ENCODE peak calls at places on chromosomes 1 and 21, in eight cellular contexts. G is EL, I is upper lobe of left lung, T is T47D, O is aorta, A is stomach, U is GM12865, C is T-helper 9 cell. D is an unnamed sample.

GRCh38 chr1:17717595-17717994 is 37.5 kb upstream of the ACTL8 start:
- DNase-seq in G (no peak), I (no peak), T (no peak), O (no peak), A (no peak), U (no peak), C (no peak), D (no peak)

GRCh38 chr1:169106921-169107672 is 607 bp downstream of the ATP1B1 start:
- DNase-seq in G (peak; percentile 47), I (no peak), T (no peak), O (no peak), A (no peak), U (no peak), C (no peak), D (no peak)

GRCh38 chr1:229004227-229004833 is 266.6 kb upstream of the RAB4A start:
- DNase-seq in G (no peak), I (no peak), T (no peak), O (no peak), A (no peak), U (no peak), C (no peak), D (no peak)

GRCh38 chr1:213369465-213369864 is 318.4 kb downstream of the RPS6KC1 start:
- DNase-seq in G (no peak), I (no peak), T (no peak), O (no peak), A (no peak), U (no peak), C (no peak), D (no peak)

GRCh38 chr1:150262388-150263320 is 5.1 kb downstream of the CA14 start:
- DNase-seq in G (no peak), I (no peak), T (no peak), O (no peak), A (no peak), U (no peak), C (no peak), D (no peak)

GRCh38 chr1:200154069-200154767 is 126.7 kb downstream of the NR5A2 start:
- DNase-seq in G (peak; percentile 4), I (peak; percentile 44), T (no peak), O (no peak), A (no peak), U (peak; percentile 90), C (peak; percentile 12), D (peak; percentile 68)

GRCh38 chr1:8560611-8561544 is 243.0 kb downstream of the SLC45A1 start:
- DNase-seq in G (peak; percentile 38), I (no peak), T (peak; percentile 7), O (no peak), A (no peak), U (peak; percentile 64), C (peak; percentile 3), D (peak; percentile 30)

GRCh38 chr1:177959793-177960515 is 9.9 kb downstream of the SEC16B start:
- DNase-seq in G (peak; percentile 31), I (no peak), T (peak; percentile 35), O (no peak), A (no peak), U (no peak), C (no peak), D (no peak)

GRCh38 chr1:54125671-54126070 is 27.1 kb downstream of the CDCP2 start:
- DNase-seq in G (peak; percentile 14), I (peak; percentile 28), T (no peak), O (no peak), A (peak; percentile 63), U (no peak), C (no peak), D (no peak)

GRCh38 chr1:203127672-203128611 is at the start of gene ADORA1:
- DNase-seq in G (peak; percentile 70), I (peak; percentile 71), T (peak; percentile 88), O (peak; percentile 88), A (peak; percentile 74), U (no peak), C (no peak), D (no peak)

GRCh38 chr1:33000427-33001026 is 35.9 kb upstream of the RNF19B start:
- DNase-seq in G (no peak), I (no peak), T (no peak), O (no peak), A (no peak), U (no peak), C (no peak), D (no peak)

GRCh38 chr1:245434285-245434684 is 279.5 kb downstream of the KIF26B start:
- DNase-seq in G (no peak), I (no peak), T (no peak), O (no peak), A (no peak), U (no peak), C (no peak), D (no peak)

GRCh38 chr1:64469614-64469976 is 334 bp upstream of the CACHD1 start:
- DNase-seq in G (peak; percentile 54), I (peak; percentile 34), T (peak; percentile 26), O (no peak), A (peak; percentile 28), U (no peak), C (no peak), D (no peak)

GRCh38 chr1:110672001-110672752 is 2.6 kb downstream of the KCNA3 start:
- DNase-seq in G (peak; percentile 3), I (peak; percentile 27), T (no peak), O (no peak), A (no peak), U (peak; percentile 85), C (peak; percentile 63), D (peak; percentile 20)

GRCh38 chr1:4176841-4177240 is 276.8 kb upstream of the C1orf174 start:
- DNase-seq in G (no peak), I (no peak), T (no peak), O (no peak), A (no peak), U (no peak), C (no peak), D (no peak)

GRCh38 chr1:110235839-110236682 is 25.9 kb downstream of the KCNC4 start:
- DNase-seq in G (peak; percentile 96), I (no peak), T (peak; percentile 15), O (no peak), A (no peak), U (peak; percentile 30), C (no peak), D (no peak)

GRCh38 chr1:56106551-56107277 is 472.6 kb downstream of the PLPP3 start:
- DNase-seq in G (no peak), I (no peak), T (no peak), O (no peak), A (no peak), U (peak; percentile 62), C (no peak), D (no peak)

GRCh38 chr1:35927472-35927871 is 3.4 kb upstream of the AGO3 start:
- DNase-seq in G (no peak), I (no peak), T (no peak), O (no peak), A (no peak), U (no peak), C (no peak), D (no peak)

GRCh38 chr1:3598051-3598471 is 13.2 kb downstream of the MEGF6 start:
- DNase-seq in G (no peak), I (peak; percentile 71), T (no peak), O (no peak), A (no peak), U (peak; percentile 35), C (no peak), D (no peak)

GRCh38 chr1:214563881-214564280 is 12.5 kb upstream of the PTPN14 start:
- DNase-seq in G (peak; percentile 48), I (no peak), T (no peak), O (no peak), A (no peak), U (no peak), C (no peak), D (no peak)

GRCh38 chr1:27392778-27393635 is 585 bp downstream of the GPR3 start:
- DNase-seq in G (no peak), I (no peak), T (no peak), O (no peak), A (no peak), U (no peak), C (no peak), D (no peak)

GRCh38 chr1:86448670-86449069 is 20.1 kb upstream of the CLCA1 start:
- DNase-seq in G (no peak), I (no peak), T (no peak), O (no peak), A (no peak), U (no peak), C (no peak), D (no peak)

GRCh38 chr1:177912991-177913390 is 56.9 kb downstream of the SEC16B start:
- DNase-seq in G (no peak), I (no peak), T (no peak), O (no peak), A (peak; percentile 88), U (no peak), C (no peak), D (no peak)

GRCh38 chr1:109615879-109616278 is 3.5 kb downstream of the GNAT2 start:
- DNase-seq in G (no peak), I (peak; percentile 71), T (no peak), O (no peak), A (no peak), U (no peak), C (no peak), D (peak; percentile 31)

GRCh38 chr1:185574139-185574835 is 159.9 kb upstream of the HMCN1 start:
- DNase-seq in G (peak; percentile 20), I (no peak), T (no peak), O (no peak), A (no peak), U (no peak), C (no peak), D (no peak)

GRCh38 chr21:38771536-38771935 is 34.2 kb upstream of the ETS2 start:
- DNase-seq in G (peak; percentile 31), I (no peak), T (no peak), O (no peak), A (no peak), U (no peak), C (no peak), D (no peak)

GRCh38 chr1:163168053-163168452 is 34.7 kb downstream of the RGS5 start:
- DNase-seq in G (peak; percentile 99), I (no peak), T (no peak), O (no peak), A (no peak), U (no peak), C (no peak), D (no peak)

GRCh38 chr1:22204989-22205913 is 62.4 kb upstream of the WNT4 start:
- DNase-seq in G (peak; percentile 36), I (no peak), T (no peak), O (peak; percentile 81), A (peak; percentile 73), U (no peak), C (no peak), D (no peak)

GRCh38 chr1:13730751-13731482 is 30.9 kb downstream of the PRDM2 start:
- DNase-seq in G (no peak), I (peak; percentile 73), T (no peak), O (no peak), A (peak; percentile 50), U (peak; percentile 99), C (peak; percentile 68), D (peak; percentile 76)

GRCh38 chr1:173430707-173431662 is 46.1 kb upstream of the PRDX6 start:
- DNase-seq in G (peak; percentile 87), I (peak; percentile 90), T (peak; percentile 56), O (peak; percentile 94), A (peak; percentile 95), U (peak; percentile 92), C (peak; percentile 90), D (peak; percentile 43)

GRCh38 chr1:95309031-95309459 is 75.0 kb downstream of the RWDD3 start:
- DNase-seq in G (peak; percentile 18), I (no peak), T (peak; percentile 12), O (no peak), A (no peak), U (peak; percentile 5), C (no peak), D (no peak)

GRCh38 chr1:186974774-186975181 is 146.0 kb downstream of the PLA2G4A start:
- DNase-seq in G (peak; percentile 87), I (no peak), T (no peak), O (no peak), A (no peak), U (no peak), C (no peak), D (no peak)

GRCh38 chr1:52916241-52916975 is 5.1 kb downstream of the ECHDC2 start:
- DNase-seq in G (no peak), I (no peak), T (no peak), O (no peak), A (no peak), U (no peak), C (no peak), D (no peak)

GRCh38 chr1:228802386-228803221 is 67.3 kb downstream of the RHOU start:
- DNase-seq in G (no peak), I (peak; percentile 29), T (no peak), O (no peak), A (no peak), U (no peak), C (no peak), D (no peak)